ENCODE peak calls at places on chromosomes 4 and X, in six cellular contexts. J is lung, M is GM12864, A is fibroblast of lung, Q is RWPE1, S is H9. L is an unnamed sample.

GRCh38 chr4:69049860-69050259 is 46.4 kb upstream of the UGT2B7 start:
- DNase-seq in J (no peak), M (no peak), A (no peak), Q (no peak), S (no peak), L (no peak)

GRCh38 chr4:78496021-78496643 is 55.4 kb upstream of the ANXA3 start:
- DNase-seq in J (no peak), M (no peak), A (no peak), Q (no peak), S (no peak), L (no peak)

GRCh38 chrX:85930099-85930498 is 117.3 kb downstream of the CHM start:
- DNase-seq in J (no peak), M (no peak), A (no peak), Q (no peak), S (no peak), L (no peak)

GRCh38 chr4:145260091-145260490 is 79.7 kb upstream of the OTUD4 start:
- DNase-seq in J (no peak), M (no peak), A (no peak), Q (no peak), S (peak; percentile 81), L (no peak)

GRCh38 chrX:47840106-47840505 is 3.4 kb downstream of the ZNF81 start:
- DNase-seq in J (no peak), M (no peak), A (no peak), Q (no peak), S (no peak), L (no peak)

GRCh38 chr4:77360451-77360850 is 203.4 kb downstream of the CCNG2 start:
- DNase-seq in J (no peak), M (no peak), A (no peak), Q (no peak), S (no peak), L (no peak)

GRCh38 chr4:118213101-118213500 is 139.7 kb downstream of the PRSS12 start:
- DNase-seq in J (no peak), M (no peak), A (no peak), Q (no peak), S (no peak), L (no peak)

GRCh38 chrX:16528620-16529019 is 121.3 kb upstream of the S100G start:
- DNase-seq in J (no peak), M (no peak), A (no peak), Q (no peak), S (no peak), L (no peak)

GRCh38 chr4:142923619-142924018 is 77.5 kb upstream of the INPP4B start:
- DNase-seq in J (no peak), M (no peak), A (no peak), Q (no peak), S (no peak), L (no peak)

GRCh38 chr4:126251169-126251568 is 936.4 kb downstream of the FAT4 start:
- DNase-seq in J (no peak), M (no peak), A (no peak), Q (no peak), S (no peak), L (no peak)
- TF ChIP-seq CTCF in J (no peak), M (no peak), A (no peak), Q (no peak), S (no peak), L (no peak)

DNA sequence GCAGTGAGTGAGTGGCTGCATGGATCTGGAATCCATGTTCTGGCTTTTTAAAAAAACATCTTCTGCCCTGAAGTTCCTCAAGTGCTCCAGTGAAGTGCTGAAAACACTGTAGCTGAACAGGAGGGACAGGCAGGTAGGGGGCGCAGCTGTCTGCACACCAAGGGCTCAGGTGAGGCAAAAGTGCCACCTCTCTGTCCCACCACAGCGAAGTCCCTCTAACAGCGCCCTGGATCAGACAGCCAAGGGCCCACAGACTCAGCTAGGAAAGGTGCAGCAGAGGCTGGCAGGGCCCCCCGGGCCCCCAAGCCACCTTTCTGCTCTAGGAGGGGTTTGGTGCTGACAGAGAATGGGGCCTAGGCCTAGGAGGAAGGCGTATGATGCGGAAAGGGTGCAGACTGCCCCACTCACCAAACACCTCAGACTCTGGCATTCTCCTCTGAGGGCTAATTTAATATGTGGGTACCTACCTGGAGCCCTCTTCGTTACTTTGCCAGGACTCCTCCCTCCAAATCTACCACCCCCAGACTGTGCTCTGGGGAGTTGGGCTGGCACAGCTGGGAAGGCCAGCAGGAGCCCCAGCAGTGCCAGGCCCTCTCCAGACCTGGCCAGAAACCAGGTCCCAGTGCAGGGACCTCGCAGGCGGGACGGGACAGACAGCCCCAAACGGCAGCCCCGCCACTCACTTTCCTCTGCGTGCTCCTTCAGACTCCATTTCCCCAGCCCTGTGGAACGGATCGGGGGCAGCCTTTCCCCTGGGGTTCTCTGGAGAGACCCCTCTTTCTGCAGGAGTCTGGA is 73.7 kb downstream of the ENPP6 start:
- DNase-seq in J (no peak), M (no peak), A (no peak), Q (no peak), S (peak; percentile 80), L (no peak)
- TF ChIP-seq CTCF in J (no peak), M (peak; percentile 41), A (no peak), Q (no peak), S (peak; percentile 70), L (no peak)

GRCh38 chrX:149487292-149487691 is 17.8 kb downstream of the IDS start:
- DNase-seq in J (no peak), M (no peak), A (no peak), Q (peak; percentile 28), S (no peak), L (no peak)
- TF ChIP-seq CTCF in J (no peak), M (peak; percentile 30), A (peak; percentile 19), Q (no peak), S (peak; percentile 46), L (no peak)

DNA sequence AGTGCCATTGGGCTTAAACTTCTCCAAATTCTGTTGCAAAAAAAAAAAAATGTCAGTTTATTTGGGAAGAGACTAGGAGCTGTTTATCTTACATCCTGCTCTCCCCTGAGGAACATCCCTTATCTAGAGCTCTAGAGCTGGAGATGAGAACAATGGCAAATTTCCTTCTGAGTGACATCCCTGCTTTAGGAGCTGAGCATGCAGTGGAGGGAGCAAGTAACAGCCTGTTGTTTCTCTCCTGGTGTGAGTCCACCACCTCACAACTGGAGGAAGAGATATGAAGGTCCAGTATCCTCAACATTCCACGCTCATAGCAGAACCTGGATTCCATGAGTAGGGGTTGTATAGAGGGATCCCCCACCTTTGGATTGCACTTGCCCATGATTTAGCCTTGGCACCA is 676.4 kb downstream of the PCDH18 start:
- DNase-seq in J (no peak), M (no peak), A (no peak), Q (no peak), S (no peak), L (no peak)
- TF ChIP-seq CTCF in J (no peak), M (no peak), A (no peak), Q (no peak), S (no peak), L (no peak)

DNA sequence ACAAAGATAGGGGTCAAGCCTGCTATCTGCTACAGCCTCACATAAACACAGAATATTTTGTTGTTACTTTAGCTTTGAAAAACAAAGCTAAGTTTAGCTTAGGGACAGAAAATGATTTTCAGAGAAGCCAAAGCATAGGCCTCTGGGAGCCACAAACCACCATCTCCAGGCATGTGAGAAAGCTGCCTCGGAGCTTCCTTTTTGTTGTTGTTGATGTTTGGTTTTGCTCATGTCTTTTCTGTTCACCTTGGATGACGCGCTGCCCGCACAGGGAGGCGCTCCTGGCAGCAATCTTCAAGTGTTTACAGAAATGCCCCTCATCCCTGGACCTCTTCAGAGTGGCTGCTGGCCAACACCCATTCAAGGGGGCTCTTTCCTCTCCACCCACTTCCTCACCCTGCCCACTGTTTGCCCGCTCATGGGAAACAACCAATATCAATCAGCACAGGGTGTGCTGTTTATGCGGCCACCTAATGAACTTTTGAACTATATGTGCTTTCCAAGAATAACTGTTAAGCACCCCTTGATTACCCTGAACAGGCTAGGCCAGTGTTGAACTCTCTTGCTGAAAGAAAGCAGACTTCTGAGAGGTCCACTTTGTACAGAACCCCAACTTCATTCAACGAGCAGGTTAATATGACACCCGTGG is 355.1 kb upstream of the CLNK start:
- DNase-seq in J (no peak), M (no peak), A (no peak), Q (no peak), S (no peak), L (no peak)
- TF ChIP-seq CTCF in J (no peak), M (no peak), A (no peak), Q (no peak), S (no peak), L (no peak)

DNA sequence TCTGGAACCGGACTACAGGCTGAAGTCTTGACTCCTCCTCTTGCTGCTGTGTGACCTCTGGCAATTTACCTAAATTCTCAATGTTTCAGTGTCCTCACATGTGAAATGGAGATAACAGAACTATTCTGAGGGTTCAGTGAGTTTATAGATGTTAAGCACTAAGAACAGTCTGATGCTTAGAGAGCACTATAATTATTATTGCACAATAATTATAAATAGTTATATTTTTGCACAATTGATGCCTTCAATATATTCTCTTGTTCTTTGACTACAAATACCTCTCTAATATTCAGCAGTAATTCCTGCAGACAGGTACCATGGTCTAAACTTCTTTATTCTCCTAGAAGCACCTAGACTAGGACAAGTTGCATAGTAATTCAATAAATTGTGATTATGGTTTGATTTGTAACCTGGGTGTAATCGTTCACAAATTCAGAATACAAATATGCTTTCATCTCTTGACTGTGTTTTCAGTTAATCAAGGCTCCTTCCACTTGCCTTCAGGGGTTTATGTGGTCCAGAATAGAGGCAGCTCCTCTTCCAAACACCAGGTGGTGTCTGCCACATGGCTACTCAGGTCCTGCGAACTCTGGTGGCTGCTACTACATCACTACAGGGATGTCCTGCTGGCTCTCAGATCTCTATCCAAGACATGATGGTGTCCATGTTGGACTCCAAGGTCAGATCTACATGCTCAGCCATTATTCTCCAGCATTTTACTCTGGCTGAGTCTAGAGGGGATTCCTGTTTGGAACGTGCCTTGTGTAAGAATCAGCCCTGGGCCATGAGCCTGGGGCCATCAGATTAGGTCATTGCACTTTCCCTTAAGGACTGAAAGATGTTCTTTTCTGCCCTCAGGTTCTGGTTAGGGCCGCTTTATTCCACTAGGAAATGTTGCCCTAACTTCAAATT is 103.4 kb downstream of the QRFPR start:
- DNase-seq in J (no peak), M (no peak), A (no peak), Q (peak; percentile 13), S (peak; percentile 57), L (no peak)
- TF ChIP-seq CTCF in J (no peak), M (peak; percentile 62), A (peak; percentile 2), Q (no peak), S (peak; percentile 65), L (no peak)